ENCODE peak calls at places on chromosome 4, in seven cellular contexts. R is NCI-H1092 treated with DMSO at 0.1 percent for 48 hours; U is nucleus accumbens; I is NCI-H345; W is SK-N-SH; A is neuronal stem cell; C is activated T-helper 1 cell treated with anti-CD3 and anti-CD28 coated beads, Interleukin-2, amount 50 U/mL, for 16 hours. O is an unnamed sample.

GRCh38 chr4:140571620-140572019 is 2.9 kb upstream of the UCP1 start:
- DNase-seq in I (no peak), U (no peak), A (no peak), C (no peak), R (no peak), W (no peak), O (no peak)

GRCh38 chr4:153402366-153402765 is 57.9 kb downstream of the MND1 start:
- DNase-seq in C (no peak), A (no peak), W (no peak), I (no peak), U (no peak), R (no peak), O (no peak)

GRCh38 chr4:107740950-107741701 is 21.1 kb upstream of the PAPSS1 start:
- DNase-seq in C (no peak), W (no peak), I (no peak), U (no peak), R (no peak), A (no peak), O (no peak)

GRCh38 chr4:56787380-56787779 is 34.1 kb downstream of the SPINK2 start:
- DNase-seq in R (no peak), I (no peak), C (no peak), A (no peak), U (no peak), W (no peak), O (no peak)

GRCh38 chr4:110364911-110365520 is 110.9 kb upstream of the ENPEP start:
- DNase-seq in W (no peak), C (no peak), U (no peak), A (no peak), I (no peak), R (no peak), O (no peak)

GRCh38 chr4:87938746-87939145 is 36.8 kb upstream of the SPP1 start:
- DNase-seq in R (no peak), U (no peak), C (no peak), A (no peak), I (no peak), W (no peak), O (no peak)

GRCh38 chr4:126404549-126404948 is 1089.8 kb downstream of the FAT4 start:
- DNase-seq in R (no peak), A (no peak), U (no peak), W (no peak), I (no peak), C (no peak), O (no peak)

GRCh38 chr4:80180743-80181142 is 16.6 kb upstream of the PRDM8 start:
- DNase-seq in R (no peak), A (no peak), U (no peak), W (no peak), C (no peak), I (no peak), O (no peak)

GRCh38 chr4:140947507-140947906 is 185.8 kb downstream of the RNF150 start:
- DNase-seq in C (no peak), U (no peak), A (no peak), W (peak), R (no peak), I (no peak), O (no peak)

GRCh38 chr4:8069102-8069752 is 89.4 kb downstream of the ABLIM2 start:
- DNase-seq in U (no peak), I (no peak), C (no peak), A (no peak), R (no peak), W (no peak), O (no peak)

GRCh38 chr4:66298596-66298995 is 628.3 kb upstream of the EPHA5 start:
- DNase-seq in U (no peak), A (no peak), R (no peak), C (no peak), I (no peak), W (no peak), O (no peak)

GRCh38 chr4:156778606-156779005 is 193.0 kb downstream of the PDGFC start:
- DNase-seq in C (no peak), I (no peak), R (no peak), U (no peak), A (no peak), W (no peak), O (no peak)

O was measured in DMS153.